ENCODE peak calls at places on chromosomes 12 and 14, in six cellular contexts. T, U, K, F, N and M are unnamed samples.

GRCh38 chr12:94149781-94150482 is 1.6 kb downstream of the PLXNC1 start:
- DNase-seq in T (peak; percentile 25), U (no peak), K (no peak), F (peak; percentile 83), N (no peak), M (peak; percentile 41)

GRCh38 chr12:11729008-11729407 is 79.5 kb downstream of the ETV6 start:
- DNase-seq in T (no peak), U (no peak), K (no peak), F (no peak), N (no peak), M (no peak)

GRCh38 chr12:42326466-42327226 is 679 bp downstream of the PPHLN1 start:
- DNase-seq in T (peak; percentile 46), U (no peak), K (peak; percentile 30), F (no peak), N (no peak), M (peak; percentile 33)

GRCh38 chr14:65840786-65841185 is 428.3 kb downstream of the FUT8 start:
- DNase-seq in T (peak; percentile 24), U (no peak), K (peak; percentile 73), F (no peak), N (no peak), M (no peak)

GRCh38 chr12:130444081-130444480 is 106.4 kb downstream of the PIWIL1 start:
- DNase-seq in T (no peak), U (no peak), K (no peak), F (no peak), N (no peak), M (no peak)

GRCh38 chr12:98735821-98736220 is 90.7 kb downstream of the APAF1 start:
- DNase-seq in T (no peak), U (no peak), K (no peak), F (no peak), N (no peak), M (no peak)

GRCh38 chr12:51383281-51383905 is 7.8 kb downstream of the GALNT6 start:
- DNase-seq in T (no peak), U (no peak), K (no peak), F (no peak), N (no peak), M (no peak)

GRCh38 chr12:57654042-57654441 is 21.0 kb upstream of the B4GALNT1 start:
- DNase-seq in T (no peak), U (no peak), K (no peak), F (no peak), N (no peak), M (no peak)

GRCh38 chr12:110599334-110599733 is 14.6 kb upstream of the TCTN1 start:
- DNase-seq in T (no peak), U (no peak), K (no peak), F (no peak), N (no peak), M (no peak)

GRCh38 chr12:90062799-90063198 is 354.2 kb upstream of the ATP2B1 start:
- DNase-seq in T (peak; percentile 12), U (no peak), K (no peak), F (no peak), N (no peak), M (no peak)

GRCh38 chr12:2537868-2538541 is 256.8 kb upstream of the FKBP4 start:
- DNase-seq in T (no peak), U (no peak), K (no peak), F (no peak), N (no peak), M (no peak)

GRCh38 chr14:96053600-96054381 is 14.6 kb downstream of the C14orf132 start:
- DNase-seq in T (peak; percentile 99), U (no peak), K (peak; percentile 98), F (no peak), N (peak; percentile 86), M (peak; percentile 67)

GRCh38 chr12:3837049-3837448 is 36.1 kb downstream of the PARP11 start:
- DNase-seq in T (no peak), U (no peak), K (no peak), F (no peak), N (no peak), M (no peak)

GRCh38 chr12:89709994-89710872 is 1.6 kb upstream of the ATP2B1 start:
- DNase-seq in T (peak; percentile 61), U (no peak), K (peak; percentile 49), F (peak; percentile 80), N (no peak), M (peak; percentile 29)

GRCh38 chr12:123591702-123592481 is 7.5 kb downstream of the TMED2 start:
- DNase-seq in T (peak; percentile 42), U (no peak), K (no peak), F (no peak), N (no peak), M (no peak)

GRCh38 chr14:98167253-98167652 is 1104.7 kb downstream of the BCL11B start:
- DNase-seq in T (no peak), U (no peak), K (no peak), F (no peak), N (no peak), M (no peak)

GRCh38 chr14:53715390-53715730 is 241.3 kb downstream of the BMP4 start:
- DNase-seq in T (peak; percentile 41), U (peak; percentile 39), K (peak; percentile 62), F (no peak), N (no peak), M (no peak)

GRCh38 chr14:89357655-89358297 is 59.3 kb downstream of the FOXN3 start:
- DNase-seq in T (no peak), U (no peak), K (no peak), F (no peak), N (no peak), M (no peak)

GRCh38 chr14:99745307-99745951 is 47.8 kb upstream of the EML1 start:
- DNase-seq in T (peak; percentile 82), U (no peak), K (no peak), F (no peak), N (no peak), M (no peak)

GRCh38 chr12:48882972-48883304 is 17.3 kb upstream of the RND1 start:
- DNase-seq in T (no peak), U (no peak), K (no peak), F (no peak), N (no peak), M (no peak)